ENCODE peak calls at places on chromosomes 7 and 10, in four cellular contexts. One of them, this sample, is unnamed.

GRCh38 chr10:124697837-124698559 is 46.2 kb downstream of the FAM53B start:
- DNase-seq in endothelial cell of umbilical vein: no peak
- DNase-seq in cardiac muscle cell: no peak
- DNase-seq in AG04450: no peak
- DNase-seq in this sample: no peak

GRCh38 chr10:4775808-4776207 is 50.2 kb upstream of the AKR1E2 start:
- DNase-seq in endothelial cell of umbilical vein: no peak
- DNase-seq in cardiac muscle cell: no peak
- DNase-seq in AG04450: no peak
- DNase-seq in this sample: peak; percentile 69

GRCh38 chr10:117651121-117651520 is 108.6 kb downstream of the EMX2 start:
- DNase-seq in endothelial cell of umbilical vein: no peak
- DNase-seq in cardiac muscle cell: no peak
- DNase-seq in AG04450: no peak
- DNase-seq in this sample: no peak

GRCh38 chr7:129950191-129950940 is 2.4 kb downstream of the UBE2H start:
- DNase-seq in endothelial cell of umbilical vein: peak; percentile 52
- DNase-seq in cardiac muscle cell: peak; percentile 41
- DNase-seq in AG04450: no peak
- DNase-seq in this sample: no peak

GRCh38 chr7:122140918-122141317 is 3.1 kb downstream of the AASS start:
- DNase-seq in endothelial cell of umbilical vein: no peak
- DNase-seq in cardiac muscle cell: no peak
- DNase-seq in AG04450: no peak
- DNase-seq in this sample: no peak

GRCh38 chr10:114551310-114551972 is 106.6 kb downstream of the ABLIM1 start:
- DNase-seq in endothelial cell of umbilical vein: peak; percentile 93
- DNase-seq in cardiac muscle cell: peak; percentile 64
- DNase-seq in AG04450: no peak
- DNase-seq in this sample: no peak

GRCh38 chr10:123274513-123275182 is 120.4 kb downstream of the BUB3 start:
- DNase-seq in endothelial cell of umbilical vein: no peak
- DNase-seq in cardiac muscle cell: no peak
- DNase-seq in AG04450: no peak
- DNase-seq in this sample: no peak

GRCh38 chr10:62133618-62134017 is 135.0 kb downstream of the RTKN2 start:
- DNase-seq in endothelial cell of umbilical vein: no peak
- DNase-seq in cardiac muscle cell: no peak
- DNase-seq in AG04450: no peak
- DNase-seq in this sample: no peak

GRCh38 chr7:149147072-149147729 is at the start of gene ZNF398:
- DNase-seq in endothelial cell of umbilical vein: peak; percentile 75
- DNase-seq in cardiac muscle cell: peak; percentile 86
- DNase-seq in AG04450: no peak
- DNase-seq in this sample: peak; percentile 23

GRCh38 chr10:113959383-113959760 is 84.3 kb upstream of the ADRB1 start:
- DNase-seq in endothelial cell of umbilical vein: no peak
- DNase-seq in cardiac muscle cell: no peak
- DNase-seq in AG04450: no peak
- DNase-seq in this sample: no peak

GRCh38 chr7:120785056-120785455 is 72.9 kb downstream of the TSPAN12 start:
- DNase-seq in endothelial cell of umbilical vein: no peak
- DNase-seq in cardiac muscle cell: no peak
- DNase-seq in AG04450: no peak
- DNase-seq in this sample: no peak

GRCh38 chr7:151657173-151657572 is 137.5 kb upstream of the RHEB start:
- DNase-seq in endothelial cell of umbilical vein: no peak
- DNase-seq in cardiac muscle cell: no peak
- DNase-seq in AG04450: no peak
- DNase-seq in this sample: no peak

DNA sequence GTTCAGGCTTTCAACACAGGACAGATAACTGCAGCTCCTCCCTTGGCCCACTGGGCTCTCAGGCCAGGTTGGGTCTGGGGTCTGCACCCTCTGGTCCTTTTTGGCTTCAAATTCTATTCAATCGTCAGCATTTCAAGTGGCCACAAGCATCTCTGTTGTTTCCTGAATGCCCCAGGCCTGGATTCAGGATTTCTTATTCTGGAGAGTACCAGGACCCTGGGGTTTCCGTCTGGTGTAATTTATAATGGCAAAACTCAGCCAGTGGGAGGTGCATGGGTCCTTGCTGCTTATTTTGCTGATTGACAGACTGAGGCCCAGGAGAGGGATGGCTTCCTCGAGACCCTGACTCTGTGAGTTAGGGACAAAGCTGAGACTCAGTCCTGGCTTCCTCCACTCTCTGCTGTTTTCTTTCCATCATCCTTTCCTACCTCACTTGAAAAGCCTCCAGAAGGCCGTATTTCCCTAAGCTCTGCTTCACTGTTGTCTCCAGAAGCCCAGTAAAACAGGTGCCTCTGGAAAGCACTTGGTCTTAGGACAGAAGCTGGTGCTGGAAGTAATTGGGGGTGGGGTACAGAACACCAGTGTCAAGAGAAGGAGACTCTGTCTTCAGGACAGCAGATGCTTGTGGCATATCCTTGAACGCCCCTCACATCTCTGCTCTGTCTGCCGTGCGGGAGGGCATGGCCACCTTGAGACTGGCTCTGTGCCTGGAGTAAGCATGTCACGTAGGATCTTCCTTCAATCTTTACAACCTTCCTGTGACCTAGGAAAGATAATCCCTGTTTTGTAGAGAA is 39.5 kb upstream of the SH2D4B start:
- DNase-seq in endothelial cell of umbilical vein: peak; percentile 38
- DNase-seq in cardiac muscle cell: no peak
- DNase-seq in AG04450: no peak
- DNase-seq in this sample: no peak
- H3K4me3 ChIP-seq in endothelial cell of umbilical vein: no peak overlapping the region
- H3K4me3 ChIP-seq in cardiac muscle cell: no peak overlapping the region
- H3K4me3 ChIP-seq in AG04450: no peak overlapping the region
- H3K4me3 ChIP-seq in this sample: no peak overlapping the region

GRCh38 chr7:102973096-102973802 is 60.4 kb downstream of the LRRC17 start:
- DNase-seq in endothelial cell of umbilical vein: peak; percentile 91
- DNase-seq in cardiac muscle cell: peak; percentile 82
- DNase-seq in AG04450: no peak
- DNase-seq in this sample: no peak

GRCh38 chr7:102978280-102978679 is 65.5 kb downstream of the LRRC17 start:
- DNase-seq in endothelial cell of umbilical vein: peak; percentile 31
- DNase-seq in cardiac muscle cell: peak; percentile 90
- DNase-seq in AG04450: peak; percentile 16
- DNase-seq in this sample: no peak

GRCh38 chr7:102975854-102976253 is 63.1 kb downstream of the LRRC17 start:
- DNase-seq in endothelial cell of umbilical vein: no peak
- DNase-seq in cardiac muscle cell: no peak
- DNase-seq in AG04450: no peak
- DNase-seq in this sample: no peak

GRCh38 chr7:102976493-102976892 is 63.7 kb downstream of the LRRC17 start:
- DNase-seq in endothelial cell of umbilical vein: no peak
- DNase-seq in cardiac muscle cell: no peak
- DNase-seq in AG04450: no peak
- DNase-seq in this sample: no peak

GRCh38 chr7:102974366-102975236 is 61.8 kb downstream of the LRRC17 start:
- DNase-seq in endothelial cell of umbilical vein: no peak
- DNase-seq in cardiac muscle cell: no peak
- DNase-seq in AG04450: no peak
- DNase-seq in this sample: no peak
- TF ChIP-seq CTCF in endothelial cell of umbilical vein: no peak
- TF ChIP-seq CTCF in cardiac muscle cell: peak; percentile 14
- TF ChIP-seq CTCF in AG04450: no peak
- TF ChIP-seq CTCF in this sample: peak; percentile 26

GRCh38 chr7:27140108-27140842 is 3.2 kb downstream of the HOXA5 start:
- DNase-seq in endothelial cell of umbilical vein: no peak
- DNase-seq in cardiac muscle cell: no peak
- DNase-seq in AG04450: no peak
- DNase-seq in this sample: no peak
- H3K4me3 ChIP-seq in endothelial cell of umbilical vein: no peak overlapping the region
- H3K4me3 ChIP-seq in cardiac muscle cell: no peak overlapping the region
- H3K4me3 ChIP-seq in AG04450: peak overlapping the region; percentile 94
- H3K4me3 ChIP-seq in this sample: no peak overlapping the region

GRCh38 chr7:116802784-116803183 is 59.6 kb upstream of the CAPZA2 start:
- DNase-seq in endothelial cell of umbilical vein: peak; percentile 75
- DNase-seq in cardiac muscle cell: peak; percentile 71
- DNase-seq in AG04450: no peak
- DNase-seq in this sample: no peak
- TF ChIP-seq CTCF in endothelial cell of umbilical vein: peak; percentile 40
- TF ChIP-seq CTCF in cardiac muscle cell: peak; percentile 44
- TF ChIP-seq CTCF in AG04450: peak; percentile 55
- TF ChIP-seq CTCF in this sample: peak; percentile 52

DNA sequence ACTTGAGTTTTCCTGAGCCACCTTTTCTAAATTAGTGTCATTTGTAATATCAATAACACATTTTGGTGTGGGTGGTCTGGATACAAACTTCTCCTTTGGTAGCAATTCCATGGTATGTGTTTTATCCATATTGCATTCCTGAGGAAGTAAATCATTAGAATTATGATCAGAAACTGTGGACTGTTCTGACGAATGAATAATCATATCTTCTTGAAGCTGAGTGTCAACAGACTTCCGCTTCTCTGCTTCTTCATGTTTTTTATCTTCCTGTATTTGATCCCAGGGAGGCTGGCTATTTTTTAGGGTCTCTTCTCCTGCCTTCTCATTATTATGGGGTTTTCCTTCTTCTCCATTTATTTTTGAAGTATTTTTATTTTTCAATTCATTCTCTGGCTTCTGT is 81.5 kb downstream of the NRBF2 start:
- DNase-seq in endothelial cell of umbilical vein: no peak
- DNase-seq in cardiac muscle cell: peak; percentile 51
- DNase-seq in AG04450: no peak
- DNase-seq in this sample: no peak
- H3K4me3 ChIP-seq in endothelial cell of umbilical vein: no peak overlapping the region
- H3K4me3 ChIP-seq in cardiac muscle cell: no peak overlapping the region
- H3K4me3 ChIP-seq in AG04450: no peak overlapping the region
- H3K4me3 ChIP-seq in this sample: no peak overlapping the region

This sample was measured in AG09309.